ENCODE peak calls at places on chromosomes 7 and 10, in seven cellular contexts. P is activated CD8-positive, alpha-beta memory T cell treated with anti-CD3 and anti-CD28 coated beads, Interleukin-2, amount 50 U/mL, for 4 hours; J is H54; Y is CD8-positive, alpha-beta memory T cell; H is activated CD4-positive, alpha-beta T cell treated with anti-CD3 and anti-CD28 coated beads for 48 hours; V is astrocyte of the spinal cord; R is left colon. U is an unnamed sample.

GRCh38 chr7:44147026-44147881 is 6.1 kb upstream of the MYL7 start:
- DNase-seq in P (no peak), J (no peak), Y (no peak), H (no peak), V (no peak), R (no peak), U (no peak)

GRCh38 chr7:115145512-115145911 is 223.6 kb downstream of the MDFIC start:
- DNase-seq in P (no peak), J (no peak), Y (no peak), H (no peak), V (no peak), R (no peak), U (no peak)

GRCh38 chr10:131396108-131397010 is 84.8 kb upstream of the TCERG1L start:
- DNase-seq in P (no peak), J (no peak), Y (no peak), H (no peak), V (no peak), R (peak; percentile 6), U (no peak)

GRCh38 chr7:75943864-75944263 is 28.9 kb downstream of the POR start:
- DNase-seq in P (no peak), J (peak; percentile 84), Y (no peak), H (no peak), V (peak; percentile 51), R (no peak), U (no peak)

GRCh38 chr10:28849309-28849708 is 172.0 kb downstream of the BAMBI start:
- DNase-seq in P (no peak), J (no peak), Y (no peak), H (no peak), V (no peak), R (no peak), U (no peak)

GRCh38 chr10:34194259-34194658 is 620.8 kb downstream of the PARD3 start:
- DNase-seq in P (no peak), J (no peak), Y (no peak), H (no peak), V (peak; percentile 64), R (no peak), U (no peak)

GRCh38 chr7:27367179-27367929 is 124.8 kb downstream of the EVX1 start:
- DNase-seq in P (no peak), J (no peak), Y (no peak), H (no peak), V (no peak), R (no peak), U (no peak)

GRCh38 chr10:84190621-84191020 is 3.7 kb upstream of the CDHR1 start:
- DNase-seq in P (no peak), J (no peak), Y (no peak), H (no peak), V (no peak), R (no peak), U (no peak)

GRCh38 chr7:115043605-115044004 is 121.7 kb downstream of the MDFIC start:
- DNase-seq in P (no peak), J (no peak), Y (no peak), H (no peak), V (no peak), R (no peak), U (no peak)

GRCh38 chr7:156192921-156193320 is 380.7 kb upstream of the SHH start:
- DNase-seq in P (no peak), J (peak; percentile 53), Y (no peak), H (no peak), V (no peak), R (no peak), U (no peak)

GRCh38 chr10:132164801-132165278 is 21.9 kb upstream of the DPYSL4 start:
- DNase-seq in P (no peak), J (no peak), Y (no peak), H (no peak), V (no peak), R (peak; percentile 66), U (no peak)

GRCh38 chr10:50927522-50928189 is 42.2 kb upstream of the A1CF start:
- DNase-seq in P (no peak), J (no peak), Y (no peak), H (no peak), V (no peak), R (no peak), U (no peak)

GRCh38 chr7:140403878-140404564 is at the start of gene RAB19:
- DNase-seq in P (peak; percentile 50), J (no peak), Y (peak; percentile 43), H (peak; percentile 53), V (no peak), R (peak; percentile 76), U (no peak)

GRCh38 chr7:45177801-45178200 is 20.2 kb downstream of the RAMP3 start:
- DNase-seq in P (no peak), J (no peak), Y (no peak), H (no peak), V (no peak), R (no peak), U (no peak)

GRCh38 chr7:105046414-105046813 is 32.4 kb downstream of the KMT2E start:
- DNase-seq in P (no peak), J (peak; percentile 3), Y (no peak), H (no peak), V (peak; percentile 51), R (no peak), U (no peak)

GRCh38 chr10:62057359-62057758 is 155.9 kb downstream of the ARID5B start:
- DNase-seq in P (no peak), J (no peak), Y (no peak), H (no peak), V (no peak), R (no peak), U (no peak)

GRCh38 chr10:132110713-132111112 is 45.0 kb downstream of the JAKMIP3 start:
- DNase-seq in P (no peak), J (no peak), Y (no peak), H (no peak), V (no peak), R (no peak), U (no peak)

GRCh38 chr7:47950714-47951113 is 2.4 kb upstream of the PKD1L1 start:
- DNase-seq in P (no peak), J (no peak), Y (no peak), H (no peak), V (no peak), R (peak; percentile 66), U (peak; percentile 87)

GRCh38 chr7:74051629-74052410 is 23.8 kb downstream of the ELN start:
- DNase-seq in P (no peak), J (no peak), Y (no peak), H (no peak), V (no peak), R (peak; percentile 79), U (no peak)

U was measured in endothelial cell of umbilical vein.